ENCODE peak calls at places on chromosomes 12 and 14, in six cellular contexts. One of them, this sample, is unnamed.

GRCh38 chr12:102824218-102824835 is 92.7 kb downstream of the PAH start:
- DNase-seq in type B pancreatic cell: peak; percentile 79
- DNase-seq in psoas muscle: peak; percentile 53
- DNase-seq in Calu3: peak; percentile 31
- DNase-seq in right atrium auricular region: no peak
- DNase-seq in right lobe of liver: peak; percentile 65
- DNase-seq in this sample: no peak

GRCh38 chr12:115205755-115206308 is 521.9 kb upstream of the TBX3 start:
- DNase-seq in right atrium auricular region: no peak
- DNase-seq in Calu3: no peak
- DNase-seq in type B pancreatic cell: no peak
- DNase-seq in right lobe of liver: no peak
- DNase-seq in psoas muscle: no peak
- DNase-seq in this sample: no peak

GRCh38 chr12:34403706-34404376 is 381.5 kb downstream of the ALG10 start:
- DNase-seq in Calu3: no peak
- DNase-seq in psoas muscle: peak; percentile 26
- DNase-seq in right atrium auricular region: peak; percentile 46
- DNase-seq in right lobe of liver: peak; percentile 5
- DNase-seq in type B pancreatic cell: peak; percentile 53
- DNase-seq in this sample: no peak

GRCh38 chr12:132159555-132160003 is 15.3 kb downstream of the NOC4L start:
- DNase-seq in right atrium auricular region: no peak
- DNase-seq in psoas muscle: peak; percentile 39
- DNase-seq in right lobe of liver: peak; percentile 10
- DNase-seq in type B pancreatic cell: no peak
- DNase-seq in Calu3: peak; percentile 53
- DNase-seq in this sample: no peak

GRCh38 chr14:73269729-73270651 is 32.7 kb downstream of the PAPLN start:
- DNase-seq in psoas muscle: peak; percentile 75
- DNase-seq in Calu3: no peak
- DNase-seq in right atrium auricular region: peak; percentile 66
- DNase-seq in type B pancreatic cell: no peak
- DNase-seq in right lobe of liver: peak; percentile 61
- DNase-seq in this sample: peak; percentile 27

GRCh38 chr12:29844667-29845066 is 60.9 kb upstream of the TMTC1 start:
- DNase-seq in type B pancreatic cell: no peak
- DNase-seq in right atrium auricular region: no peak
- DNase-seq in psoas muscle: no peak
- DNase-seq in right lobe of liver: no peak
- DNase-seq in Calu3: no peak
- DNase-seq in this sample: no peak

GRCh38 chr14:56196274-56196673 is 78.1 kb downstream of the PELI2 start:
- DNase-seq in Calu3: no peak
- DNase-seq in right atrium auricular region: no peak
- DNase-seq in psoas muscle: no peak
- DNase-seq in right lobe of liver: no peak
- DNase-seq in type B pancreatic cell: no peak
- DNase-seq in this sample: no peak

GRCh38 chr14:24279301-24280186 is 8.1 kb upstream of the RABGGTA start:
- DNase-seq in type B pancreatic cell: no peak
- DNase-seq in Calu3: peak; percentile 53
- DNase-seq in right atrium auricular region: no peak
- DNase-seq in psoas muscle: no peak
- DNase-seq in right lobe of liver: no peak
- DNase-seq in this sample: no peak

GRCh38 chr12:27277846-27278260 is 33.8 kb downstream of the STK38L start:
- DNase-seq in Calu3: peak; percentile 2
- DNase-seq in right lobe of liver: no peak
- DNase-seq in type B pancreatic cell: no peak
- DNase-seq in right atrium auricular region: no peak
- DNase-seq in psoas muscle: no peak
- DNase-seq in this sample: no peak

GRCh38 chr12:76143343-76144252 is 59.1 kb upstream of the NAP1L1 start:
- DNase-seq in right lobe of liver: no peak
- DNase-seq in Calu3: no peak
- DNase-seq in psoas muscle: no peak
- DNase-seq in type B pancreatic cell: no peak
- DNase-seq in right atrium auricular region: no peak
- DNase-seq in this sample: no peak

GRCh38 chr12:106126441-106127288 is 12.1 kb downstream of the NUAK1 start:
- DNase-seq in right lobe of liver: no peak
- DNase-seq in psoas muscle: no peak
- DNase-seq in right atrium auricular region: no peak
- DNase-seq in type B pancreatic cell: no peak
- DNase-seq in Calu3: no peak
- DNase-seq in this sample: no peak

GRCh38 chr14:94050231-94050880 is 24.2 kb downstream of the OTUB2 start:
- DNase-seq in type B pancreatic cell: peak; percentile 36
- DNase-seq in right atrium auricular region: peak; percentile 76
- DNase-seq in psoas muscle: peak; percentile 79
- DNase-seq in right lobe of liver: peak; percentile 83
- DNase-seq in Calu3: no peak
- DNase-seq in this sample: no peak

GRCh38 chr12:116609715-116610114 is 50.5 kb downstream of the MAP1LC3B2 start:
- DNase-seq in right lobe of liver: no peak
- DNase-seq in type B pancreatic cell: no peak
- DNase-seq in Calu3: peak; percentile 27
- DNase-seq in right atrium auricular region: no peak
- DNase-seq in psoas muscle: no peak
- DNase-seq in this sample: no peak
- TF ChIP-seq CTCF in right lobe of liver: peak; percentile 25
- TF ChIP-seq CTCF in type B pancreatic cell: peak; percentile 64
- TF ChIP-seq CTCF in Calu3: no peak
- TF ChIP-seq CTCF in right atrium auricular region: no peak
- TF ChIP-seq CTCF in psoas muscle: no peak
- TF ChIP-seq CTCF in this sample: no peak

GRCh38 chr12:17214910-17215309 is 608.9 kb upstream of the LMO3 start:
- DNase-seq in psoas muscle: no peak
- DNase-seq in Calu3: no peak
- DNase-seq in right atrium auricular region: no peak
- DNase-seq in right lobe of liver: no peak
- DNase-seq in type B pancreatic cell: no peak
- DNase-seq in this sample: no peak

GRCh38 chr12:17216156-17216555 is 610.2 kb upstream of the LMO3 start:
- DNase-seq in right atrium auricular region: no peak
- DNase-seq in psoas muscle: no peak
- DNase-seq in type B pancreatic cell: no peak
- DNase-seq in right lobe of liver: no peak
- DNase-seq in Calu3: no peak
- DNase-seq in this sample: no peak

DNA sequence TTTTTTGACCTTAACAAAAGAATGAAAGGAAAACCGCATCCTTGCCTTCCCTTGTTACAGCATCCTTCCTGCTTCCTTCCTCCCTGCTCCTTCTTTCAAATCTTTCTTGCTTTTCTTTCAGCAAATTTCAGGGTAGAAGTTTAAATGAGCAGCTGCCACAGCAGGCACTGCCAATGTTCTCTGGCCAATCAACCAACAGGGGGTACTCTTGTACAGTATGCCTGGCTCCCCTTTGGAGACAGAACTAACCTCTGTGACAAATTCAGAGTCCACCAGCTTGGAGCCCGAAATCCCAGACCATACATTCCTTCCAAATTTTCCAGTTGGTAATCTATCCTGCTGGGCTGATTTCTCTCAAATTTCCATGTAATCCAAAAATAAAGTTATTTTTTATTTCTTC is 609.8 kb upstream of the LMO3 start:
- DNase-seq in right lobe of liver: no peak
- DNase-seq in Calu3: peak; percentile 18
- DNase-seq in psoas muscle: no peak
- DNase-seq in type B pancreatic cell: no peak
- DNase-seq in right atrium auricular region: no peak
- DNase-seq in this sample: no peak
- TF ChIP-seq CTCF in right lobe of liver: no peak
- TF ChIP-seq CTCF in Calu3: no peak
- TF ChIP-seq CTCF in psoas muscle: no peak
- TF ChIP-seq CTCF in type B pancreatic cell: no peak
- TF ChIP-seq CTCF in right atrium auricular region: no peak
- TF ChIP-seq CTCF in this sample: no peak

GRCh38 chr14:45649051-45649450 is 396.0 kb upstream of the MIS18BP1 start:
- DNase-seq in Calu3: no peak
- DNase-seq in type B pancreatic cell: no peak
- DNase-seq in psoas muscle: no peak
- DNase-seq in right lobe of liver: no peak
- DNase-seq in right atrium auricular region: no peak
- DNase-seq in this sample: no peak

GRCh38 chr14:45651906-45652305 is 398.9 kb upstream of the MIS18BP1 start:
- DNase-seq in right lobe of liver: no peak
- DNase-seq in type B pancreatic cell: no peak
- DNase-seq in psoas muscle: no peak
- DNase-seq in right atrium auricular region: no peak
- DNase-seq in Calu3: no peak
- DNase-seq in this sample: no peak

GRCh38 chr14:45650754-45651153 is 397.8 kb upstream of the MIS18BP1 start:
- DNase-seq in Calu3: no peak
- DNase-seq in right atrium auricular region: no peak
- DNase-seq in right lobe of liver: no peak
- DNase-seq in psoas muscle: no peak
- DNase-seq in type B pancreatic cell: no peak
- DNase-seq in this sample: no peak
- TF ChIP-seq CTCF in Calu3: no peak
- TF ChIP-seq CTCF in right atrium auricular region: no peak
- TF ChIP-seq CTCF in right lobe of liver: no peak
- TF ChIP-seq CTCF in psoas muscle: no peak
- TF ChIP-seq CTCF in type B pancreatic cell: no peak
- TF ChIP-seq CTCF in this sample: no peak

GRCh38 chr12:49946086-49946485 is 4.5 kb upstream of the AQP2 start:
- DNase-seq in Calu3: no peak
- DNase-seq in right lobe of liver: no peak
- DNase-seq in right atrium auricular region: no peak
- DNase-seq in type B pancreatic cell: no peak
- DNase-seq in psoas muscle: no peak
- DNase-seq in this sample: no peak
- TF ChIP-seq CTCF in Calu3: no peak
- TF ChIP-seq CTCF in right lobe of liver: no peak
- TF ChIP-seq CTCF in right atrium auricular region: no peak
- TF ChIP-seq CTCF in type B pancreatic cell: no peak
- TF ChIP-seq CTCF in psoas muscle: no peak
- TF ChIP-seq CTCF in this sample: no peak

DNA sequence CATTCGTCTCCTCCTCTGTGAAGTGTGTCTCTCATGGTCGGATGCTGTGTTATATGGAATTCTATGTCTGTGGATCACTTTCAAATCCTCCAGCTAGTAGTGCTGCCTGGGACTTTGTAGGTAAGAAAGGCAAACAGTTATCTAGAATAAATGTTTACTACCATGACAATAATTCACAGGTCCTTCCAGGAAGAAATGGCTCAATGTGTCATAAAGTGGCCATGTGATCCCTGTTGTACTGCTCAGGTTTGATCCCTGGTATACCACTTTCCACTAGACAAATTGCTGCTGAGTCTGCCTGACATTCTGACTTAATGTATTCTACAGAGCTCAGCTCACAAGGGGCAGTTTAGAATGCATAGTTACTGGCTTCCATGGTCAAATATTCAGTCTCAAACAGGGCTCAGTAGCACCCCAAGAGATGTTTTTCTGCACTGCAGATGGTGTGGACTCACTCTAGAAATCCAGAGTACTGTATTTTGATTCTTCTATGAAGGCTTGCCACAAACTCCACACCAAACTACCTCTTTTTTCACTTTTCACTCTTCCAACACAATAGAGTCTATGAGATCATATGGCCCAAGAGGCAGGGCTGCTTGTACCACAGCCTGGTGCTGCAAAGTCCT is 21.8 kb downstream of the TSHR start:
- DNase-seq in right atrium auricular region: no peak
- DNase-seq in type B pancreatic cell: no peak
- DNase-seq in right lobe of liver: no peak
- DNase-seq in psoas muscle: no peak
- DNase-seq in Calu3: no peak
- DNase-seq in this sample: no peak
- TF ChIP-seq CTCF in right atrium auricular region: no peak
- TF ChIP-seq CTCF in type B pancreatic cell: no peak
- TF ChIP-seq CTCF in right lobe of liver: no peak
- TF ChIP-seq CTCF in psoas muscle: no peak
- TF ChIP-seq CTCF in Calu3: no peak
- TF ChIP-seq CTCF in this sample: no peak

DNA sequence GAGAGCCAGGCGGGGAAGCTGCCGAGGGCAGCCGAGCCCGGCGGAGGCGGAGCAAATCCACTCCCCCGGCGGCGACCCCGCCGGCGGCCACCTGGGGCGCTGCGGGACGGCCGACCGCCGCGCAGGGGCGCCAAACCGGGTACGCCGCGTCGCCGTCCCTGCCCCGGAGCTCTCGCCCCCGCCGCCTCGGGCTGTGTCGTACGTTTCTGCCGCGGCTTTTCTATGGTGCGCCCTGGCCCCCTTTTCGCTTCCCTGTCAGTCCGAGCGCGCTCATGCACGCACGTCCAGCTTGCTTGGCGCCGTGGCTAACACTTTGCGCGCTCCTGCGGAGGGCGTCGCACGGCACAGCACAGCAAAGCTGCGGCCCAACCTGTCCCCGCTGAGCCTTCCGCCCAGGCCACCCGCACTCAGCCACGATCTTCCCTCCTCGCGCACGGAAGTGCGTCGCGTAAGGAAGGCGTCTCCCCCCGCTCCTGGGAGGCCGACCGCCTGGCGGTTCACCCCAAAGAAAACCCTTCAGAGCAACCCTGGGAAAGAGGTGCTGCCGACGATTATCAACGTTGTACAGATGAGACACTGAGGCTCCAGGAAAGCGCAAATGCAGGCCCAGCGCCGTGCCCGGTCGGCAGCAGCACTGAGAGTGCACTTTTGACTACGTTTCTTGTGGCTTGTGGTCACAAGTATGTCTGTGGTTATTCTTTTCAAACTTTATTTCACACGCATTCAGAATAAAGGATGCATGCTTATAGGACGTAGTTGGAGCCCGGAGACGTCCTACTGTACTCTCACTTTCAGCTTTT is at the start of gene HECTD1:
- DNase-seq in Calu3: peak; percentile 94
- DNase-seq in right lobe of liver: peak; percentile 95
- DNase-seq in right atrium auricular region: peak; percentile 86
- DNase-seq in psoas muscle: peak; percentile 96
- DNase-seq in type B pancreatic cell: peak; percentile 94
- DNase-seq in this sample: peak; percentile 39
- TF ChIP-seq CTCF in Calu3: peak; percentile 82
- TF ChIP-seq CTCF in right lobe of liver: peak; percentile 89
- TF ChIP-seq CTCF in right atrium auricular region: peak; percentile 96
- TF ChIP-seq CTCF in psoas muscle: peak; percentile 90
- TF ChIP-seq CTCF in type B pancreatic cell: peak; percentile 88
- TF ChIP-seq CTCF in this sample: peak; percentile 73

DNA sequence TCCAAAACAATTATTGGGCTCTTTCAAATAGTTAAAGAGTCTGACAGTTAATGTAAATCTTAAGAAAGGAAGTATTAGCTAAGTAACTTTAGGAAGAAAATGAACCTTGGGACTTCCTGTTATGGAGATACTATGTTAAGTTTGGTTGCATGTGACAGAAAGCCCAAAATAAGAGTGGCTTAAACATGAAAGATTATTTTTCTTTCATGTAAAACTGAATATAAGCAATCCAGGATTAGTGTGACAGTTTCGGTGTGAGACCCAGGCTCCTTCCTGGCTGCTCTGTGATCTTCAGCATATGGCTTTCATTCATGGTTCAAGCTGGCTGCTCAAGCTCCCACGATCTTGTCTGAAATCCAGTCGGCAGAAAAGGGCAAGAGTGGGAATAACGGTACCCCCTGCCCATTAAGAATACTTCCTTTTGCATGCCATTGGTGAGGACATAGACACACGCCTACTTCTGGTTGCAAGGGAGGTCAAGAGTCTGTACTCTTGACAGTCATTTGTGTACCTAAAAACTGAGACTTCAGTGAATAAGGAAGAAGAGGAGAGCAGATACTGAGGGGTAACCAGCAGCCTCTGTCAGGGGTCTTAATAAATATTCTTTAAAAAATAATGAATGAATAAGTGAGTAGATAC is 2.2 kb upstream of the RPAP3 start:
- DNase-seq in psoas muscle: no peak
- DNase-seq in type B pancreatic cell: no peak
- DNase-seq in Calu3: no peak
- DNase-seq in right atrium auricular region: no peak
- DNase-seq in right lobe of liver: no peak
- DNase-seq in this sample: no peak
- TF ChIP-seq CTCF in psoas muscle: no peak
- TF ChIP-seq CTCF in type B pancreatic cell: no peak
- TF ChIP-seq CTCF in Calu3: no peak
- TF ChIP-seq CTCF in right atrium auricular region: no peak
- TF ChIP-seq CTCF in right lobe of liver: no peak
- TF ChIP-seq CTCF in this sample: no peak

This sample was measured in omental fat pad.